ENCODE peak calls at places on chromosomes 11 and 22, in seven cellular contexts. D is dorsolateral prefrontal cortex, O is anterior cingulate cortex, R is brain pericyte, J is HFF-Myc, L is SW480, P is NCI-H1436. V is an unnamed sample.

GRCh38 chr22:19607198-19608113 is 83.2 kb upstream of the CLDN5 start:
- DNase-seq in P (peak; percentile 83), L (peak; percentile 20), O (no peak), J (no peak), R (no peak), D (no peak), V (no peak)

GRCh38 chr11:990101-990500 is 46.4 kb downstream of the MUC6 start:
- DNase-seq in R (no peak), L (no peak), D (no peak), J (no peak), P (no peak), O (no peak), V (no peak)

GRCh38 chr22:22948651-22949611 is 61.3 kb downstream of the IGLL5 start:
- DNase-seq in R (no peak), P (no peak), O (no peak), L (no peak), J (no peak), D (no peak), V (no peak)

GRCh38 chr11:1937616-1938342 is 9.4 kb upstream of the MRPL23 start:
- DNase-seq in D (no peak), J (no peak), R (no peak), O (no peak), P (no peak), L (no peak), V (no peak)

GRCh38 chr11:108069947-108070346 is 51.4 kb upstream of the ACAT1 start:
- DNase-seq in R (no peak), O (no peak), P (no peak), L (no peak), D (no peak), J (no peak), V (no peak)

GRCh38 chr22:50207383-50208031 is 6.7 kb downstream of the SELENOO start:
- DNase-seq in R (no peak), O (no peak), L (no peak), D (no peak), P (no peak), J (no peak), V (no peak)

GRCh38 chr11:11318961-11319360 is 34.1 kb downstream of the CSNK2A3 start:
- DNase-seq in P (no peak), O (peak; percentile 7), J (no peak), D (no peak), R (no peak), L (no peak), V (no peak)

GRCh38 chr22:35489225-35489624 is 51.4 kb upstream of the RASD2 start:
- DNase-seq in P (peak; percentile 77), J (no peak), R (no peak), L (no peak), O (no peak), D (no peak), V (no peak)